ENCODE peak calls at places on chromosomes 1 and 21, in four cellular contexts. A, O, M and J are unnamed samples.

GRCh38 chr1:180923887-180924286 is 11.2 kb downstream of the KIAA1614 start:
- DNase-seq in A (no peak), O (no peak), M (no peak), J (no peak)

GRCh38 chr1:30101477-30102227 is 621.7 kb downstream of the MATN1 start:
- DNase-seq in A (peak), O (no peak), M (no peak), J (peak)

GRCh38 chr1:112061056-112061455 is 71.6 kb upstream of the KCND3 start:
- DNase-seq in A (no peak), O (no peak), M (no peak), J (no peak)

GRCh38 chr1:31127266-31127665 is 61.7 kb upstream of the PUM1 start:
- DNase-seq in A (no peak), O (no peak), M (no peak), J (no peak)

GRCh38 chr1:206839857-206840256 is 25.6 kb upstream of the IL20 start:
- DNase-seq in A (no peak), O (no peak), M (no peak), J (no peak)

GRCh38 chr1:222045816-222046215 is 303.9 kb upstream of the DUSP10 start:
- DNase-seq in A (no peak), O (no peak), M (no peak), J (no peak)

GRCh38 chr1:96820111-96820510 is 98.5 kb downstream of the PTBP2 start:
- DNase-seq in A (no peak), O (no peak), M (no peak), J (no peak)

GRCh38 chr1:10633416-10633815 is 158.7 kb downstream of the PEX14 start:
- DNase-seq in A (no peak), O (no peak), M (no peak), J (no peak)

GRCh38 chr1:198465201-198466144 is 75.0 kb downstream of the ATP6V1G3 start:
- DNase-seq in A (peak), O (no peak), M (no peak), J (no peak)

GRCh38 chr1:1086911-1087341 is 12.8 kb upstream of the RNF223 start:
- DNase-seq in A (no peak), O (no peak), M (no peak), J (no peak)

GRCh38 chr21:43825936-43826622 is 36.7 kb downstream of the RRP1 start:
- DNase-seq in A (peak), O (no peak), M (no peak), J (no peak)

GRCh38 chr1:15955552-15955951 is 20.3 kb downstream of the ZBTB17 start:
- DNase-seq in A (no peak), O (no peak), M (no peak), J (no peak)

GRCh38 chr1:239803666-239804228 is 287.9 kb upstream of the FMN2 start:
- DNase-seq in A (no peak), O (no peak), M (no peak), J (no peak)

GRCh38 chr1:74712863-74713262 is 20.0 kb downstream of the CRYZ start:
- DNase-seq in A (no peak), O (no peak), M (no peak), J (no peak)

GRCh38 chr1:241836944-241837343 is 11.1 kb upstream of the EXO1 start:
- DNase-seq in A (no peak), O (no peak), M (no peak), J (no peak)

GRCh38 chr1:177945943-177946650 is 23.8 kb downstream of the SEC16B start:
- DNase-seq in A (peak), O (peak), M (no peak), J (peak)

GRCh38 chr1:70896224-70896623 is 151.4 kb downstream of the PTGER3 start:
- DNase-seq in A (no peak), O (no peak), M (no peak), J (no peak)